ENCODE peak calls at places on chromosome 1, in four cellular contexts. E, U, V and O are unnamed samples.
A peak's percentile ranks its signal among the peaks of the same experiment; 100 is the strongest.

GRCh38 chr1:111822138-111822537 is 66.4 kb downstream of the DDX20 start:
- DNase-seq in E (no peak), U (no peak), V (no peak), O (no peak)

GRCh38 chr1:114315601-114316000 is 161.9 kb upstream of the SYT6 start:
- DNase-seq in E (no peak), U (no peak), V (no peak), O (no peak)

GRCh38 chr1:18922319-18922726 is 20.0 kb upstream of the ALDH4A1 start:
- DNase-seq in E (no peak), U (no peak), V (peak; percentile 70), O (no peak)

GRCh38 chr1:229155472-229155871 is 115.4 kb upstream of the RAB4A start:
- DNase-seq in E (no peak), U (no peak), V (no peak), O (no peak)

GRCh38 chr1:214224605-214225354 is 56.2 kb upstream of the SMYD2 start:
- DNase-seq in E (no peak), U (no peak), V (no peak), O (no peak)

GRCh38 chr1:106843505-106843904 is 213.0 kb upstream of the PRMT6 start:
- DNase-seq in E (no peak), U (no peak), V (no peak), O (no peak)

GRCh38 chr1:17377325-17377953 is 5.4 kb downstream of the PADI6 start:
- DNase-seq in E (no peak), U (no peak), V (no peak), O (no peak)

GRCh38 chr1:192600264-192600663 is 24.7 kb downstream of the RGS1 start:
- DNase-seq in E (no peak), U (no peak), V (no peak), O (no peak)

GRCh38 chr1:10283318-10283984 is 73.1 kb downstream of the KIF1B start:
- DNase-seq in E (no peak), U (peak; percentile 28), V (no peak), O (no peak)

GRCh38 chr1:204872262-204872881 is 1.7 kb downstream of the NFASC start:
- DNase-seq in E (no peak), U (no peak), V (no peak), O (no peak)

GRCh38 chr1:240245629-240246020 is 153.9 kb downstream of the FMN2 start:
- DNase-seq in E (no peak), U (no peak), V (no peak), O (no peak)

GRCh38 chr1:83692524-83693336 is 306.2 kb downstream of the TTLL7 start:
- DNase-seq in E (no peak), U (peak; percentile 10), V (no peak), O (peak; percentile 79)

GRCh38 chr1:14602131-14602530 is 3.6 kb downstream of the KAZN start:
- DNase-seq in E (no peak), U (no peak), V (peak; percentile 33), O (no peak)

GRCh38 chr1:212537610-212538009 is 71.0 kb upstream of the ATF3 start:
- DNase-seq in E (no peak), U (no peak), V (no peak), O (no peak)

GRCh38 chr1:33301273-33301984 is 19.5 kb downstream of the A3GALT2 start:
- DNase-seq in E (no peak), U (no peak), V (no peak), O (no peak)

GRCh38 chr1:24416666-24417391 is 1.2 kb downstream of the NIPAL3 start:
- DNase-seq in E (peak; percentile 76), U (peak; percentile 49), V (peak; percentile 55), O (peak; percentile 79)

GRCh38 chr1:210447456-210448057 is 118.9 kb downstream of the HHAT start:
- DNase-seq in E (no peak), U (no peak), V (no peak), O (no peak)

GRCh38 chr1:187091666-187092065 is 262.9 kb downstream of the PLA2G4A start:
- DNase-seq in E (no peak), U (no peak), V (no peak), O (no peak)

GRCh38 chr1:228213917-228214808 is 6.3 kb downstream of the OBSCN start:
- DNase-seq in E (no peak), U (no peak), V (no peak), O (no peak)

GRCh38 chr1:227777156-227777555 is 38.3 kb upstream of the PRSS38 start:
- DNase-seq in E (no peak), U (no peak), V (no peak), O (no peak)

GRCh38 chr1:230144010-230144614 is 77.1 kb downstream of the GALNT2 start:
- DNase-seq in E (no peak), U (no peak), V (no peak), O (no peak)

GRCh38 chr1:86648255-86648654 is 56.1 kb upstream of the SH3GLB1 start:
- DNase-seq in E (peak; percentile 72), U (no peak), V (no peak), O (no peak)

GRCh38 chr1:3034162-3034561 is 12.9 kb downstream of the ACTRT2 start:
- DNase-seq in E (no peak), U (no peak), V (no peak), O (no peak)

DNA sequence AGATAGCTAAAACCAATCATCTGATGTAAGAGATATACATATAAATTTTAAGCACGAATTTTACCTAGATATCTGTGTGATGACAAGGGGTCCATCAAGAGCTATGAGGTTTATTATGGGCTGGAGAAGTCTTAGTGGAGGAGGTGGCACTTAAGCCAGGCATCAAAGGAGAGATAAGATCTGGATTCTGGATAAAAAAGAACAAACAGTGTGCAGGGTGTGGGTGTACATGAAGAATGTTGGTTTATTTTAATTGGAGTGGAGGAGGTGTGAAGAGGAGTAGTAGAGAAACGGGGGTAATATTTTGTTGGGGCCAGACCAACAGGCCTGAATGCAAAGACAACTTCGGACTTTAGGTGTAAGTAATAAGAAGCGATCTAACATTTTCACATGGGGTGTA is 80.6 kb downstream of the TM2D1 start:
- DNase-seq in E (no peak), U (no peak), V (no peak), O (no peak)
- TF ChIP-seq CTCF in E (no peak), U (no peak), V (no peak), O (no peak)

GRCh38 chr1:103783944-103784377 is 34.3 kb downstream of the AMY1C start:
- DNase-seq in E (no peak), U (no peak), V (no peak), O (no peak)
- TF ChIP-seq CTCF in E (no peak), U (no peak), V (no peak), O (no peak)

GRCh38 chr1:53125623-53126360 is 16.6 kb downstream of the SLC1A7 start:
- DNase-seq in E (no peak), U (no peak), V (no peak), O (no peak)

GRCh38 chr1:53122847-53123461 is 19.5 kb downstream of the SLC1A7 start:
- DNase-seq in E (no peak), U (no peak), V (no peak), O (no peak)

GRCh38 chr1:53126495-53126894 is 15.9 kb downstream of the SLC1A7 start:
- DNase-seq in E (no peak), U (no peak), V (no peak), O (no peak)

GRCh38 chr1:53123462-53124129 is 18.8 kb downstream of the SLC1A7 start:
- DNase-seq in E (no peak), U (no peak), V (no peak), O (no peak)

DNA sequence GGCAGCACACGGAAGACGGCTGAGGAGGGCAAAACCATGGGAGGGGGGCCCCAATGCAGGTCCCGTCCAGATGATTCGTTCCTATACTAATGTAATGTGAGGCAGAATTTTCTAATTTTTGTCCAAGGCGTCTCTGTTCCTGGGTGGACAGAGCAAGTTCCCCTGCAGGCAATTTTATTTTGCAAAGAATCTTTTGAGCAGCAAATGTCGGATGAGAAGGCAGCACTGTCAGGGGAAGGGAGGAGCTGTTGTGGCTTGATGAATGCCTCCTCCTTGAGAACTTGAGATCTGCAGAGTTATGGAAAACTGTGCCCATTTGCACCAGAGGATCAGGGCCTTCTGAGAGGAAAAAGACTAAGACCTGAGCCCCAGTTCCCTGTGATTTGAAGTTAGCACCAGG is 17.3 kb downstream of the SLC1A7 start:
- DNase-seq in E (no peak), U (no peak), V (no peak), O (no peak)
- TF ChIP-seq CTCF in E (no peak), U (no peak), V (no peak), O (no peak)

DNA sequence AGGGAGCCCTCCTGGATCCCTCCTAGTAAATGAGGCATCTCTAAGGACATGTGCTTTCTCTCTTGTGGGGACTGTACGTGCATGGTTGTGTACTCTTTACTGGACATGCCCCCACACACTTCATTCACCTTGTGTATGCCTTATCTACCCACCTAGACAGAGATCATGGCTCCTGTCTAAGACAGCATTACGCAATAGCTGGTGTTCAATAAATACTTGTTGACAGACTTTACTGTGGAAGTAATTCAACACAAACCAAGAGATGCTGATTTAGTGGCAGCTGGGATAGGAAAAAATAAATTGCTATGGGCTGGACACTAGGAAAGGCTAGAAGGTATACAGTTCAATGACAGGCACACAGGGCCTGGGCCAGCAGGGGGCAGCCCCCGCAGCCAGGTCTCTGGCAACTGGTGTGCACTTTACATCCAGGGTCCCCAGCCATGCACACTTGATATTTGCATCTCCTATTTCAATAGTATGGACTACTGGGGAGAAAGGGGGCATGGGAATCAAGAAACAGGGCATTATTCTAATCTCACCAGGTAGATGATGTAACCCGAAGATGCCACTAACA is 24.2 kb downstream of the TRABD2B start:
- DNase-seq in E (no peak), U (no peak), V (no peak), O (no peak)
- TF ChIP-seq CTCF in E (no peak), U (no peak), V (no peak), O (peak; percentile 32)

GRCh38 chr1:108712605-108713150 is at the start of gene FNDC7:
- DNase-seq in E (no peak), U (no peak), V (no peak), O (no peak)

GRCh38 chr1:108703939-108704338 is 8.8 kb upstream of the FNDC7 start:
- DNase-seq in E (no peak), U (no peak), V (no peak), O (no peak)

GRCh38 chr1:108706643-108707042 is 6.1 kb upstream of the FNDC7 start:
- DNase-seq in E (no peak), U (no peak), V (no peak), O (no peak)

GRCh38 chr1:108704501-108704900 is 8.2 kb upstream of the FNDC7 start:
- DNase-seq in E (peak; percentile 64), U (no peak), V (no peak), O (no peak)

DNA sequence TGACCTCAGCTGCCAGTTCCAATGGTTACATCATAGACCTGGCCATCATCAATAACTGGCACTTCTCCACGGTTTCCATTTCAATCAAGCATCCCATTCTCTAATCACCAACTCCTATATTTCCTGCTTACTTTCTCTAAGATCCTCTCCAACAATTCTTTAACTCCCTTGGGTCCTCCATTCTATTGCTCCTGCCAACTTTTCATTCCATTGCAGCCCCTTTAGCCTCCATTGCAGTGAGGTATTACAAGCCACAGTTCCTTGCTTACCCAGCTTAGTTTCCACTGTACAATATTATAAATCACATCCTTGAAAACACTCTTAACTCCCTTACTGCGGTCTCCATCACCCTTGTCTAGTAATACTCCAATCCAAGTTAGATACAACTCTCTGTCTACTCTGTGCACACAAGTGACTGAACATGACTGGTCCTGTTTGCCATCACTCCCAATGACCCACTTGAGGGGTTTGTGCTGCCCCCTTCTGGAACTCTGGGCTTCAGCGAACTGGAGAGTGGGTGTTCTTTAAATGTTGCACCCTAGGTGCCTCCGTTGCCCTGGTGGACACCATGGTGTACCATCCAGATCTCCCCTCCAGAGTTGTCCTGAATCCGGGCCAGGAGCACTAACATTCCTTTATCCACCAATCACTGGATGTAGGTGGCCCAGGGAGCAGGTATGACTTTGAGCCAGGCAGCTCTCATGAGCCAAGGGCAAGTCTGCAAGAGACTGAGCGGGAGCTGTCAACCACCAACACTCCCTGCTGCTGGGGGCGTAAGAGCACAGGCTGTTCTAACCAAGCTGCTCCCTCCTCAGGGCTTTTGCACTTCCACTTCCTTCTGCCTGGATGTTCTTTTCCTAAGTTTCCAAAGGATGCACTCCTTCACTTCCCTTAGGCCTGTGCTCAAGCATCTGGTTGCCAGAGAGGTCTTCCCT is 3.7 kb upstream of the FNDC7 start:
- DNase-seq in E (no peak), U (no peak), V (peak; percentile 26), O (peak; percentile 41)
- TF ChIP-seq CTCF in E (no peak), U (peak; percentile 23), V (no peak), O (peak; percentile 54)